ENCODE peak calls at places on chromosome 19, in seven cellular contexts. Q, W, U, X, B, V and T are unnamed samples. For H3K36me3 and H3K4me1, the result is how much of the 10 kb centered on the place peaks cover.

GRCh38 chr19:41325947-41326706 is 16.2 kb downstream of the CCDC97 start:
- DNase-seq in Q (no peak), W (no peak), U (no peak), X (no peak), B (peak), V (no peak), T (no peak)

GRCh38 chr19:7652061-7652641 is 15.2 kb downstream of the STXBP2 start:
- DNase-seq in Q (peak), W (peak), U (peak), X (peak), B (peak), V (peak), T (peak)

GRCh38 chr19:13022859-13023636 is 27.8 kb downstream of the NFIX start:
- DNase-seq in Q (no peak), W (peak), U (peak), X (peak), B (peak), V (peak), T (peak)

GRCh38 chr19:54448774-54449700 is at the start of gene LENG8:
- DNase-seq in Q (peak), W (peak), U (peak), X (peak), B (peak), V (peak), T (peak)

GRCh38 chr19:43704002-43704705 is 11.7 kb upstream of the IRGC start:
- DNase-seq in Q (no peak), W (no peak), U (no peak), X (no peak), B (no peak), V (no peak), T (no peak)

GRCh38 chr19:18098891-18099622 is 1.5 kb downstream of the MAST3 start:
- DNase-seq in Q (no peak), W (no peak), U (peak), X (peak), B (no peak), V (peak), T (no peak)

GRCh38 chr19:1183543-1184172 is 9.6 kb upstream of the SBNO2 start:
- DNase-seq in Q (no peak), W (no peak), U (no peak), X (no peak), B (peak), V (no peak), T (no peak)

GRCh38 chr19:31338069-31338767 is 11.0 kb downstream of the TSHZ3 start:
- DNase-seq in Q (no peak), W (peak), U (peak), X (no peak), B (peak), V (peak), T (peak)

GRCh38 chr19:3042545-3043267 is 13.6 kb upstream of the TLE2 start:
- DNase-seq in Q (no peak), W (peak), U (no peak), X (no peak), B (no peak), V (no peak), T (no peak)

GRCh38 chr19:343941-344624 is 513 bp downstream of the MIER2 start:
- DNase-seq in Q (peak), W (peak), U (peak), X (no peak), B (no peak), V (peak), T (peak)

GRCh38 chr19:44111910-44112463 is 1.2 kb upstream of the ZNF225 start:
- DNase-seq in Q (no peak), W (peak), U (peak), X (no peak), B (peak), V (peak), T (no peak)

GRCh38 chr19:29886535-29886934 is 55.5 kb upstream of the URI1 start:
- DNase-seq in Q (no peak), W (no peak), U (no peak), X (no peak), B (no peak), V (no peak), T (peak)

GRCh38 chr19:31880283-31880682 is 465.1 kb upstream of the ZNF507 start:
- DNase-seq in Q (no peak), W (no peak), U (no peak), X (no peak), B (no peak), V (no peak), T (no peak)

GRCh38 chr19:51461723-51462161 is 3.5 kb upstream of the SIGLEC8 start:
- DNase-seq in Q (no peak), W (no peak), U (no peak), X (no peak), B (no peak), V (no peak), T (no peak)

GRCh38 chr19:49565261-49565660 is 15.1 kb downstream of the NOSIP start:
- DNase-seq in Q (no peak), W (no peak), U (no peak), X (no peak), B (no peak), V (no peak), T (no peak)

GRCh38 chr19:14361824-14362223 is 19.4 kb upstream of the ADGRE5 start:
- DNase-seq in Q (no peak), W (peak), U (peak), X (no peak), B (no peak), V (peak), T (no peak)
- H3K4me3 ChIP-seq in Q (no peak), W (no peak), U (peak), X (no peak), B (no peak), V (no peak), T (no peak)

DNA sequence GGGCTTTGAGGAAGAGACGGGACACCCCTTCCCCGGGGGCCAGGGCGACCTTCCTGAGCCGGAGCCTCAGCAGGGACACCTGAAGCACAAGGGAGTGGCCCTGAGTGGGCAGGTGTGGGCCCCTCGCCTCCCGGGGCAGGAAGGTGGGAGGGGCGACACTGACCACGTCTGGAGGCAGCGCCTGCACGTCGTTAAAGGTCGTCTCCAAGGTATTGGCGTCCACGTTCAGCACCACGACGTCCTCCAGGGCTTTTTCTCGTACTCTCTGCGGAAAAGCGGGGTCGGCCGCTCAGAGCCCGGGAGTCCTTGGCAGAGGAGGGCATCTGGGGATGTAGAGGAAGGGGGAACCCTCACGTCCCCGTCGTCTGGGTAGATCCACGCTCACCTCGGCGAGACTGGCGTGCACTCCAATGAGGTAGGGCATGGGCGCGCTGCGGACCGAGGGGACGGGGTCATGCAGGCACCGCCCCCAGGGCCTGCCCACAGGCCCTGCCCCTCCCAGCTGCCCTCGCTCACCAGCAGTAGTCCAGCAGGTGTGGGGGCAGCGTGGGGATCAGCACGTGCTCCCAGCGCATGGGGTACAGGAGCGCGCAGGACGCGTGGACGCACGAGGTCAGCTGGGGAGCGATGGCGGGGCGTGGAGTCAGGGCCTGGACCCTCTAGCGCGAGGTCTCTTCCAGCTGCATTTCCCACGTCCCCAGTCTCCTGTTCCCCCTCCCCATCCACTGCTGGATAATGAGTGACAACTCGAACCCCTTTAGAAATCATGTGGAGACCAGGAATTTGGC is 6.1 kb downstream of the DENND1C start:
- DNase-seq in Q (no peak), W (no peak), U (peak), X (no peak), B (no peak), V (peak), T (no peak)
- H3K36me3 ChIP-seq in Q (half or more), W (under half), U (under half), X (under half), B (under half), V (under half), T (under half)

GRCh38 chr19:15291089-15291488 is 41.2 kb downstream of the BRD4 start:
- DNase-seq in Q (no peak), W (no peak), U (no peak), X (no peak), B (peak), V (no peak), T (no peak)

GRCh38 chr19:15288146-15288963 is 44.0 kb downstream of the BRD4 start:
- DNase-seq in Q (no peak), W (peak), U (no peak), X (no peak), B (peak), V (peak), T (peak)

GRCh38 chr19:15291666-15292065 is 40.7 kb downstream of the BRD4 start:
- DNase-seq in Q (no peak), W (no peak), U (no peak), X (no peak), B (peak), V (no peak), T (no peak)

GRCh38 chr19:15290149-15290548 is 42.2 kb downstream of the BRD4 start:
- DNase-seq in Q (no peak), W (peak), U (no peak), X (no peak), B (no peak), V (no peak), T (no peak)

GRCh38 chr19:15289673-15290072 is 42.7 kb downstream of the BRD4 start:
- DNase-seq in Q (no peak), W (no peak), U (no peak), X (no peak), B (no peak), V (no peak), T (no peak)
- H3K4me1 ChIP-seq in Q (half or more), W (half or more), U (half or more), X (half or more), B (under half), V (under half), T (under half)

DNA sequence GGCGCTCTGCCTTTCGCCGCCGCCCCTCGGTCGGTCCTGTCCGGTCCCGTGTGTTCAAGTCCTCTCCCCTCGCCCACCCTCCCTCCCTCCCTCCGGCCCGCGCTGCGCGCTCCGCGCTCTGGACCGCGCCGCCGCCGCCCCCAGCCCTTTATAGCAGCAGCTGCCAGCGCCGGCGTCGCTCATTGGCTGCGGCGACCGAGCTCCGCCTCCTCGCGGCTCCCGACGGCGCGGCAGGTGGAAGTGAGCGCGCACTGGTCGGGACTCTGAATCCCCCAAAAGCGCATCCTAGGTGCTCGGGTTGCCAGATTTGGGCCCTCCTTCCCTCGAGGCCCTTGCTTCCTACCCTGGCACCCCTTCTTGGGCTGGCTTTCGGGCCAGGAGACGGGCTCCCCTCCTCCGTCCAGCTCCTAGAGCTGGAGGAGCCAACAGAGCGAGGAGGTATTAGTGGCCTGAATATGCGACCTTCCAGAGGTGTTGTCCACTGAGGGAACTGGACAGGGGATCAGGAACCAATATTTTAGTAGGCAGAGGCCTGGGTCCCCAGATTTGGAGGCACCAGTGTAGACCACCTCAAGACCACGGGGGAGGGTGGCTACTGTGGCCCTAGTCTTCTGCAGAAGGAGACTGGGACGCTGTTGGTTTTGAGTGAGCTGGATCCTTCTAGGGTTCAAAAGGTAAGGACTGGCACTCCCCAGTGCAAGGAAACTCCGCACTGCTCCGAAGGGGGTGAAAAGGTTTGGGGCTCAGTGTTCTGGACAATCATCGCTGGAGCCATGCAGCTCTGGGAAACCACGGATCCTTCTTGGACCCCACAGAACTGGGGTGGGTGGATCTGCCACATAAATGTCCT is at the start of gene ELAVL3:
- DNase-seq in Q (no peak), W (peak), U (peak), X (no peak), B (no peak), V (peak), T (no peak)
- H3K4me3 ChIP-seq in Q (no peak), W (peak), U (peak), X (no peak), B (no peak), V (peak), T (no peak)

GRCh38 chr19:16536130-16536529 is 6.1 kb downstream of the CHERP start:
- DNase-seq in Q (no peak), W (no peak), U (no peak), X (no peak), B (no peak), V (no peak), T (no peak)
- H3K36me3 ChIP-seq in Q (half or more), W (half or more), U (under half), X (half or more), B (half or more), V (under half), T (under half)

GRCh38 chr19:16358456-16358855 is 33.8 kb downstream of the KLF2 start:
- DNase-seq in Q (no peak), W (no peak), U (no peak), X (no peak), B (no peak), V (no peak), T (no peak)

GRCh38 chr19:16361254-16361653 is 36.6 kb downstream of the KLF2 start:
- DNase-seq in Q (no peak), W (no peak), U (no peak), X (no peak), B (no peak), V (no peak), T (no peak)

GRCh38 chr19:16360738-16361137 is 36.1 kb downstream of the KLF2 start:
- DNase-seq in Q (no peak), W (no peak), U (no peak), X (no peak), B (no peak), V (no peak), T (no peak)

GRCh38 chr19:16359074-16359473 is 34.4 kb downstream of the KLF2 start:
- DNase-seq in Q (no peak), W (no peak), U (no peak), X (no peak), B (no peak), V (no peak), T (no peak)

GRCh38 chr19:16359964-16360363 is 35.3 kb downstream of the KLF2 start:
- DNase-seq in Q (no peak), W (no peak), U (no peak), X (no peak), B (no peak), V (no peak), T (no peak)
- H3K4me1 ChIP-seq in Q (half or more), W (under half), U (under half), X (under half), B (under half), V (under half), T (under half)

GRCh38 chr19:55486043-55486970 is 1.3 kb downstream of the NAT14 start:
- DNase-seq in Q (no peak), W (no peak), U (no peak), X (no peak), B (no peak), V (no peak), T (no peak)
- H3K4me3 ChIP-seq in Q (no peak), W (peak), U (peak), X (no peak), B (no peak), V (peak), T (no peak)

GRCh38 chr19:55676384-55676783 is 1.4 kb downstream of the EPN1 start:
- DNase-seq in Q (no peak), W (no peak), U (no peak), X (no peak), B (peak), V (no peak), T (no peak)
- H3K36me3 ChIP-seq in Q (under half), W (under half), U (under half), X (half or more), B (under half), V (under half), T (under half)

GRCh38 chr19:35455616-35456201 is 7.7 kb downstream of the FFAR2 start:
- DNase-seq in Q (no peak), W (no peak), U (no peak), X (no peak), B (no peak), V (no peak), T (no peak)
- H3K4me1 ChIP-seq in Q (under half), W (under half), U (under half), X (under half), B (under half), V (under half), T (under half)